ENCODE peak calls at places on chromosomes 16 and 17, in eight cellular contexts. One of them, this sample, is unnamed.

GRCh38 chr16:66927918-66928649 is 2.7 kb upstream of the RRAD start:
- DNase-seq in stomach: no peak
- DNase-seq in body of pancreas: no peak
- DNase-seq in GM12878: no peak
- DNase-seq in Peyer's patch: no peak
- DNase-seq in esophagus squamous epithelium: no peak
- DNase-seq in HCT116: no peak
- DNase-seq in heart left ventricle: no peak
- DNase-seq in this sample: no peak

GRCh38 chr17:8150194-8151119 is 1.7 kb downstream of the PER1 start:
- DNase-seq in stomach: no peak
- DNase-seq in body of pancreas: no peak
- DNase-seq in GM12878: no peak
- DNase-seq in Peyer's patch: no peak
- DNase-seq in esophagus squamous epithelium: no peak
- DNase-seq in HCT116: no peak
- DNase-seq in heart left ventricle: no peak
- DNase-seq in this sample: peak

GRCh38 chr16:50497592-50497991 is 50.6 kb upstream of the NKD1 start:
- DNase-seq in stomach: no peak
- DNase-seq in body of pancreas: no peak
- DNase-seq in GM12878: no peak
- DNase-seq in Peyer's patch: no peak
- DNase-seq in esophagus squamous epithelium: no peak
- DNase-seq in HCT116: no peak
- DNase-seq in heart left ventricle: no peak
- DNase-seq in this sample: no peak

GRCh38 chr17:17344507-17345293 is 41.5 kb downstream of the NT5M start:
- DNase-seq in stomach: peak
- DNase-seq in body of pancreas: no peak
- DNase-seq in GM12878: no peak
- DNase-seq in Peyer's patch: peak
- DNase-seq in esophagus squamous epithelium: no peak
- DNase-seq in HCT116: no peak
- DNase-seq in heart left ventricle: no peak
- DNase-seq in this sample: no peak

GRCh38 chr16:79372504-79373184 is 227.9 kb downstream of the MAF start:
- DNase-seq in stomach: no peak
- DNase-seq in body of pancreas: peak
- DNase-seq in GM12878: no peak
- DNase-seq in Peyer's patch: no peak
- DNase-seq in esophagus squamous epithelium: no peak
- DNase-seq in HCT116: no peak
- DNase-seq in heart left ventricle: no peak
- DNase-seq in this sample: no peak

GRCh38 chr17:7803981-7804380 is 30.0 kb upstream of the KDM6B start:
- DNase-seq in stomach: peak
- DNase-seq in body of pancreas: peak
- DNase-seq in GM12878: no peak
- DNase-seq in Peyer's patch: no peak
- DNase-seq in esophagus squamous epithelium: no peak
- DNase-seq in HCT116: no peak
- DNase-seq in heart left ventricle: no peak
- DNase-seq in this sample: no peak

GRCh38 chr16:4594433-4595410 is 20.0 kb downstream of the UBALD1 start:
- DNase-seq in stomach: no peak
- DNase-seq in body of pancreas: no peak
- DNase-seq in GM12878: no peak
- DNase-seq in Peyer's patch: no peak
- DNase-seq in esophagus squamous epithelium: no peak
- DNase-seq in HCT116: no peak
- DNase-seq in heart left ventricle: no peak
- DNase-seq in this sample: no peak

GRCh38 chr17:27207073-27207511 is 86.8 kb upstream of the WSB1 start:
- DNase-seq in stomach: no peak
- DNase-seq in body of pancreas: no peak
- DNase-seq in GM12878: no peak
- DNase-seq in Peyer's patch: no peak
- DNase-seq in esophagus squamous epithelium: no peak
- DNase-seq in HCT116: peak
- DNase-seq in heart left ventricle: no peak
- DNase-seq in this sample: no peak

GRCh38 chr17:32783602-32784001 is 93.3 kb downstream of the MYO1D start:
- DNase-seq in stomach: no peak
- DNase-seq in body of pancreas: peak
- DNase-seq in GM12878: peak
- DNase-seq in Peyer's patch: no peak
- DNase-seq in esophagus squamous epithelium: no peak
- DNase-seq in HCT116: peak
- DNase-seq in heart left ventricle: no peak
- DNase-seq in this sample: no peak

GRCh38 chr17:50556803-50557202 is 3.7 kb upstream of the CACNA1G start:
- DNase-seq in stomach: peak
- DNase-seq in body of pancreas: no peak
- DNase-seq in GM12878: no peak
- DNase-seq in Peyer's patch: no peak
- DNase-seq in esophagus squamous epithelium: no peak
- DNase-seq in HCT116: no peak
- DNase-seq in heart left ventricle: no peak
- DNase-seq in this sample: no peak

GRCh38 chr17:62649570-62649969 is 22.1 kb downstream of the MRC2 start:
- DNase-seq in stomach: no peak
- DNase-seq in body of pancreas: no peak
- DNase-seq in GM12878: no peak
- DNase-seq in Peyer's patch: no peak
- DNase-seq in esophagus squamous epithelium: no peak
- DNase-seq in HCT116: no peak
- DNase-seq in heart left ventricle: no peak
- DNase-seq in this sample: no peak

GRCh38 chr16:55955439-55955838 is 80.3 kb upstream of the CES5A start:
- DNase-seq in stomach: no peak
- DNase-seq in body of pancreas: no peak
- DNase-seq in GM12878: no peak
- DNase-seq in Peyer's patch: no peak
- DNase-seq in esophagus squamous epithelium: no peak
- DNase-seq in HCT116: no peak
- DNase-seq in heart left ventricle: no peak
- DNase-seq in this sample: no peak

GRCh38 chr17:28315846-28316705 is 2.9 kb upstream of the TMEM97 start:
- DNase-seq in stomach: no peak
- DNase-seq in body of pancreas: no peak
- DNase-seq in GM12878: no peak
- DNase-seq in Peyer's patch: no peak
- DNase-seq in esophagus squamous epithelium: no peak
- DNase-seq in HCT116: no peak
- DNase-seq in heart left ventricle: no peak
- DNase-seq in this sample: no peak

GRCh38 chr17:28320215-28321061 is 1.4 kb downstream of the TMEM97 start:
- DNase-seq in stomach: no peak
- DNase-seq in body of pancreas: no peak
- DNase-seq in GM12878: no peak
- DNase-seq in Peyer's patch: no peak
- DNase-seq in esophagus squamous epithelium: no peak
- DNase-seq in HCT116: no peak
- DNase-seq in heart left ventricle: no peak
- DNase-seq in this sample: no peak

GRCh38 chr17:28317099-28317964 is 1.7 kb upstream of the TMEM97 start:
- DNase-seq in stomach: no peak
- DNase-seq in body of pancreas: no peak
- DNase-seq in GM12878: no peak
- DNase-seq in Peyer's patch: no peak
- DNase-seq in esophagus squamous epithelium: no peak
- DNase-seq in HCT116: no peak
- DNase-seq in heart left ventricle: no peak
- DNase-seq in this sample: no peak

GRCh38 chr17:28317965-28318758 is 838 bp upstream of the TMEM97 start:
- DNase-seq in stomach: no peak
- DNase-seq in body of pancreas: no peak
- DNase-seq in GM12878: no peak
- DNase-seq in Peyer's patch: no peak
- DNase-seq in esophagus squamous epithelium: no peak
- DNase-seq in HCT116: no peak
- DNase-seq in heart left ventricle: no peak
- DNase-seq in this sample: no peak

GRCh38 chr17:28318759-28319660 is at the start of gene TMEM97:
- DNase-seq in stomach: peak
- DNase-seq in body of pancreas: peak
- DNase-seq in GM12878: peak
- DNase-seq in Peyer's patch: peak
- DNase-seq in esophagus squamous epithelium: peak
- DNase-seq in HCT116: peak
- DNase-seq in heart left ventricle: peak
- DNase-seq in this sample: peak
- TF ChIP-seq POLR2A in stomach: no peak
- TF ChIP-seq POLR2A in body of pancreas: peak
- TF ChIP-seq POLR2A in GM12878: peak
- TF ChIP-seq POLR2A in Peyer's patch: no peak
- TF ChIP-seq POLR2A in esophagus squamous epithelium: no peak
- TF ChIP-seq POLR2A in HCT116: peak
- TF ChIP-seq POLR2A in heart left ventricle: no peak
- TF ChIP-seq POLR2A in this sample: no peak

GRCh38 chr17:13384626-13385025 is 217.1 kb downstream of the HS3ST3A1 start:
- DNase-seq in stomach: no peak
- DNase-seq in body of pancreas: no peak
- DNase-seq in GM12878: no peak
- DNase-seq in Peyer's patch: no peak
- DNase-seq in esophagus squamous epithelium: no peak
- DNase-seq in HCT116: no peak
- DNase-seq in heart left ventricle: no peak
- DNase-seq in this sample: no peak

GRCh38 chr17:13385481-13385907 is 216.2 kb downstream of the HS3ST3A1 start:
- DNase-seq in stomach: no peak
- DNase-seq in body of pancreas: no peak
- DNase-seq in GM12878: no peak
- DNase-seq in Peyer's patch: no peak
- DNase-seq in esophagus squamous epithelium: no peak
- DNase-seq in HCT116: no peak
- DNase-seq in heart left ventricle: no peak
- DNase-seq in this sample: no peak
- H3K4me3 ChIP-seq in stomach: no peak
- H3K4me3 ChIP-seq in body of pancreas: no peak
- H3K4me3 ChIP-seq in GM12878: no peak
- H3K4me3 ChIP-seq in Peyer's patch: no peak
- H3K4me3 ChIP-seq in esophagus squamous epithelium: no peak
- H3K4me3 ChIP-seq in HCT116: no peak
- H3K4me3 ChIP-seq in heart left ventricle: no peak
- H3K4me3 ChIP-seq in this sample: no peak

GRCh38 chr16:68085259-68086071 is at the start of gene NFATC3:
- DNase-seq in stomach: peak
- DNase-seq in body of pancreas: peak
- DNase-seq in GM12878: no peak
- DNase-seq in Peyer's patch: peak
- DNase-seq in esophagus squamous epithelium: peak
- DNase-seq in HCT116: peak
- DNase-seq in heart left ventricle: peak
- DNase-seq in this sample: peak

GRCh38 chr16:68086336-68086821 is 1.2 kb downstream of the NFATC3 start:
- DNase-seq in stomach: no peak
- DNase-seq in body of pancreas: no peak
- DNase-seq in GM12878: no peak
- DNase-seq in Peyer's patch: no peak
- DNase-seq in esophagus squamous epithelium: no peak
- DNase-seq in HCT116: no peak
- DNase-seq in heart left ventricle: no peak
- DNase-seq in this sample: no peak

GRCh38 chr16:68083239-68083781 is 1.9 kb upstream of the NFATC3 start:
- DNase-seq in stomach: no peak
- DNase-seq in body of pancreas: no peak
- DNase-seq in GM12878: no peak
- DNase-seq in Peyer's patch: peak
- DNase-seq in esophagus squamous epithelium: no peak
- DNase-seq in HCT116: no peak
- DNase-seq in heart left ventricle: no peak
- DNase-seq in this sample: peak

GRCh38 chr16:68083861-68084503 is 1.2 kb upstream of the NFATC3 start:
- DNase-seq in stomach: no peak
- DNase-seq in body of pancreas: no peak
- DNase-seq in GM12878: no peak
- DNase-seq in Peyer's patch: no peak
- DNase-seq in esophagus squamous epithelium: peak
- DNase-seq in HCT116: no peak
- DNase-seq in heart left ventricle: no peak
- DNase-seq in this sample: no peak

DNA sequence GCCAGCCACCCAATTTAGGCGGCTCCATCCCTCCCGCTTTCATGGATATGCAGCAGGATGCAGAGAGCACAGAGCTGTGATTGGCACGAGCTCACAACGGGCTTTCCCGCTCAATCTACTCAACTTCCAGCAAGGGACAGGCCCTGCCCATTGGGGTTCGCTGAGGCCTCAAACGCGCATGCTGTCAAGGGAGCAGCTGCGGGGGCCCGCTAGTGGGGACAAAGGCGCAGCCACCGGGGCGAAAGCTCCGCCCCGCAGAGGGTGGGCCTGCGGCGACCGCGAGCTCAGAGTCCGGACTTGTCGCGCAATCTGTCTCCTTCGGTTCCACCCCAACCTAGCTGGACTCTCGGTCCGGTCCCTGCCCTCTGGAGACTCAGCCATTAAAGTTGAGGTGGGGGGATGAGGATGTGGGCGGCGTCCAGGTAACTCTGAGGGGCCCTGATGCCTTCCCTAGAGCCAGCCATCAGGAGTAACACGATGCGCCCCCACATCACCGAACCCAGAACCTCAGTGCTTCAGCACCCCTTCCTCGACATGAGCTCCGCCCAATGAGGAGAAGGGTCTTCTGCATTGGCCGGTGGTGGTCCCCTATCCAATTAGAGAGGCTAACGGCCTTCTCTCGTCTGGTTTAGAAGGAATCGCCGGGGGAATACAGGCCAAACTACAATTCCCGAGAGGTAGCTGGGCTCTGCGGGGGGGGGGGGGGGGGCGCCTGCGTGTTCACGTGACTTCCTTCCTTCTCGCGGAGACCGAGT is 489 bp upstream of the NFATC3 start:
- DNase-seq in stomach: peak
- DNase-seq in body of pancreas: peak
- DNase-seq in GM12878: peak
- DNase-seq in Peyer's patch: peak
- DNase-seq in esophagus squamous epithelium: peak
- DNase-seq in HCT116: no peak
- DNase-seq in heart left ventricle: peak
- DNase-seq in this sample: peak
- TF ChIP-seq POLR2A in stomach: no peak
- TF ChIP-seq POLR2A in body of pancreas: peak
- TF ChIP-seq POLR2A in GM12878: peak
- TF ChIP-seq POLR2A in Peyer's patch: peak
- TF ChIP-seq POLR2A in esophagus squamous epithelium: peak
- TF ChIP-seq POLR2A in HCT116: no peak
- TF ChIP-seq POLR2A in heart left ventricle: peak
- TF ChIP-seq POLR2A in this sample: no peak

DNA sequence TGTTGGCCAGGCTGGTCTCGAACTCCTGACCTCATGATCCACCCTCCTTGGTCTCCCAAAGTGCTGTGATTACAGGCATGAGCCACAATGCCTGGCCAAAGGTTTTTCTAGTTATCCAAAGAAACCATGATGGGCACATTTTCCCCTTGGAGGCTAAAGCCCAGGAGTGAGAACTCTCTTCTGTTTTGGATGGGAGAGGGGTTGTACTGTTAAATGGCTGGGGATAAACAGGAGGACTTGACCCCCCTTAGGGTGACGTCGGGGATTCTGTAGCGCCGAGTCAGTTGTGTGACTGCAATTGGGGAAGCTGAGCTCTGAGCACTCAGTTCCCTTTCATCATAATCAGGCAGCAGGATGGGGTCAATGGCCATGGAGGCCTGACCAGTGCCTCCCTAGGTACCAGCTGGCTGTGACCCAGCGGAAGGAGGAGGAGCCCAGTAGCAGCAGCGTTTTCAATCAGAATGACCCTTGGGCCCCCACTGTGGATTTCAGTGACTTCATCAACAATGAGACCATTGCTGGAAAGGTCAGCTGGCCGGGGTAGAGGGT is 4.1 kb downstream of the AOC3 start:
- DNase-seq in stomach: no peak
- DNase-seq in body of pancreas: no peak
- DNase-seq in GM12878: no peak
- DNase-seq in Peyer's patch: no peak
- DNase-seq in esophagus squamous epithelium: no peak
- DNase-seq in HCT116: no peak
- DNase-seq in heart left ventricle: no peak
- DNase-seq in this sample: no peak
- H3K4me3 ChIP-seq in stomach: peak
- H3K4me3 ChIP-seq in body of pancreas: no peak
- H3K4me3 ChIP-seq in GM12878: no peak
- H3K4me3 ChIP-seq in Peyer's patch: no peak
- H3K4me3 ChIP-seq in esophagus squamous epithelium: peak
- H3K4me3 ChIP-seq in HCT116: no peak
- H3K4me3 ChIP-seq in heart left ventricle: no peak
- H3K4me3 ChIP-seq in this sample: no peak

This sample was measured in lower leg skin.